ENCODE peak calls at places on chromosomes 4 and X, in nine cellular contexts. One of them, this sample, is unnamed.

GRCh38 chr4:121072080-121072835 is at the start of gene NDNF:
- DNase-seq in AG09319: no peak
- DNase-seq in osteoblast: peak
- DNase-seq in T-helper 1 cell: peak
- DNase-seq in body of pancreas: peak
- DNase-seq in neural crest cell: peak
- DNase-seq in psoas muscle: peak
- DNase-seq in fibroblast of villous mesenchyme: peak
- DNase-seq in HEK293T: peak
- DNase-seq in this sample: no peak

GRCh38 chrX:113551919-113552318 is 711.3 kb upstream of the AMOT start:
- DNase-seq in AG09319: no peak
- DNase-seq in osteoblast: no peak
- DNase-seq in T-helper 1 cell: no peak
- DNase-seq in body of pancreas: no peak
- DNase-seq in neural crest cell: no peak
- DNase-seq in psoas muscle: no peak
- DNase-seq in fibroblast of villous mesenchyme: no peak
- DNase-seq in HEK293T: no peak
- DNase-seq in this sample: no peak

GRCh38 chr4:56218230-56218895 is 168.9 kb downstream of the AASDH start:
- DNase-seq in AG09319: no peak
- DNase-seq in osteoblast: no peak
- DNase-seq in T-helper 1 cell: no peak
- DNase-seq in body of pancreas: no peak
- DNase-seq in neural crest cell: no peak
- DNase-seq in psoas muscle: no peak
- DNase-seq in fibroblast of villous mesenchyme: no peak
- DNase-seq in HEK293T: no peak
- DNase-seq in this sample: no peak

GRCh38 chr4:41644288-41644914 is 104.1 kb downstream of the PHOX2B start:
- DNase-seq in AG09319: no peak
- DNase-seq in osteoblast: peak
- DNase-seq in T-helper 1 cell: no peak
- DNase-seq in body of pancreas: peak
- DNase-seq in neural crest cell: peak
- DNase-seq in psoas muscle: peak
- DNase-seq in fibroblast of villous mesenchyme: peak
- DNase-seq in HEK293T: no peak
- DNase-seq in this sample: no peak

GRCh38 chr4:111937368-111937767 is 207.9 kb upstream of the FAM241A start:
- DNase-seq in AG09319: peak
- DNase-seq in osteoblast: no peak
- DNase-seq in T-helper 1 cell: no peak
- DNase-seq in body of pancreas: no peak
- DNase-seq in neural crest cell: no peak
- DNase-seq in psoas muscle: no peak
- DNase-seq in fibroblast of villous mesenchyme: peak
- DNase-seq in HEK293T: peak
- DNase-seq in this sample: peak

GRCh38 chrX:130184857-130185256 is 13.1 kb downstream of the RAB33A start:
- DNase-seq in AG09319: no peak
- DNase-seq in osteoblast: no peak
- DNase-seq in T-helper 1 cell: no peak
- DNase-seq in body of pancreas: no peak
- DNase-seq in neural crest cell: no peak
- DNase-seq in psoas muscle: no peak
- DNase-seq in fibroblast of villous mesenchyme: no peak
- DNase-seq in HEK293T: no peak
- DNase-seq in this sample: no peak

GRCh38 chr4:15809058-15809457 is 30.9 kb downstream of the CD38 start:
- DNase-seq in AG09319: no peak
- DNase-seq in osteoblast: no peak
- DNase-seq in T-helper 1 cell: no peak
- DNase-seq in body of pancreas: no peak
- DNase-seq in neural crest cell: no peak
- DNase-seq in psoas muscle: no peak
- DNase-seq in fibroblast of villous mesenchyme: no peak
- DNase-seq in HEK293T: no peak
- DNase-seq in this sample: no peak

GRCh38 chrX:12065251-12065650 is 73.0 kb upstream of the FRMPD4 start:
- DNase-seq in AG09319: no peak
- DNase-seq in osteoblast: no peak
- DNase-seq in T-helper 1 cell: no peak
- DNase-seq in body of pancreas: no peak
- DNase-seq in neural crest cell: no peak
- DNase-seq in psoas muscle: no peak
- DNase-seq in fibroblast of villous mesenchyme: peak
- DNase-seq in HEK293T: peak
- DNase-seq in this sample: no peak

GRCh38 chr4:127256500-127256899 is 376.3 kb upstream of the INTU start:
- DNase-seq in AG09319: no peak
- DNase-seq in osteoblast: no peak
- DNase-seq in T-helper 1 cell: no peak
- DNase-seq in body of pancreas: no peak
- DNase-seq in neural crest cell: no peak
- DNase-seq in psoas muscle: no peak
- DNase-seq in fibroblast of villous mesenchyme: no peak
- DNase-seq in HEK293T: no peak
- DNase-seq in this sample: no peak

GRCh38 chr4:80393246-80393969 is 57.9 kb downstream of the CFAP299 start:
- DNase-seq in AG09319: no peak
- DNase-seq in osteoblast: no peak
- DNase-seq in T-helper 1 cell: no peak
- DNase-seq in body of pancreas: no peak
- DNase-seq in neural crest cell: no peak
- DNase-seq in psoas muscle: no peak
- DNase-seq in fibroblast of villous mesenchyme: peak
- DNase-seq in HEK293T: no peak
- DNase-seq in this sample: peak

GRCh38 chr4:133151301-133151680 is 2.2 kb downstream of the PCDH10 start:
- DNase-seq in AG09319: no peak
- DNase-seq in osteoblast: peak
- DNase-seq in T-helper 1 cell: no peak
- DNase-seq in body of pancreas: no peak
- DNase-seq in neural crest cell: no peak
- DNase-seq in psoas muscle: peak
- DNase-seq in fibroblast of villous mesenchyme: no peak
- DNase-seq in HEK293T: peak
- DNase-seq in this sample: no peak

GRCh38 chr4:177128306-177128705 is 181.4 kb upstream of the NEIL3 start:
- DNase-seq in AG09319: no peak
- DNase-seq in osteoblast: no peak
- DNase-seq in T-helper 1 cell: no peak
- DNase-seq in body of pancreas: no peak
- DNase-seq in neural crest cell: no peak
- DNase-seq in psoas muscle: no peak
- DNase-seq in fibroblast of villous mesenchyme: peak
- DNase-seq in HEK293T: no peak
- DNase-seq in this sample: no peak

GRCh38 chr4:48347282-48347921 is 6.1 kb downstream of the SLAIN2 start:
- DNase-seq in AG09319: no peak
- DNase-seq in osteoblast: no peak
- DNase-seq in T-helper 1 cell: no peak
- DNase-seq in body of pancreas: no peak
- DNase-seq in neural crest cell: no peak
- DNase-seq in psoas muscle: no peak
- DNase-seq in fibroblast of villous mesenchyme: no peak
- DNase-seq in HEK293T: no peak
- DNase-seq in this sample: no peak

GRCh38 chr4:181364504-181364903 is 878.7 kb upstream of the TENM3 start:
- DNase-seq in AG09319: no peak
- DNase-seq in osteoblast: no peak
- DNase-seq in T-helper 1 cell: no peak
- DNase-seq in body of pancreas: no peak
- DNase-seq in neural crest cell: no peak
- DNase-seq in psoas muscle: no peak
- DNase-seq in fibroblast of villous mesenchyme: no peak
- DNase-seq in HEK293T: no peak
- DNase-seq in this sample: peak

GRCh38 chr4:185833055-185833598 is 21.1 kb upstream of the SORBS2 start:
- DNase-seq in AG09319: no peak
- DNase-seq in osteoblast: peak
- DNase-seq in T-helper 1 cell: no peak
- DNase-seq in body of pancreas: peak
- DNase-seq in neural crest cell: no peak
- DNase-seq in psoas muscle: no peak
- DNase-seq in fibroblast of villous mesenchyme: no peak
- DNase-seq in HEK293T: no peak
- DNase-seq in this sample: no peak

GRCh38 chr4:22850630-22851029 is 157.9 kb downstream of the GBA3 start:
- DNase-seq in AG09319: no peak
- DNase-seq in osteoblast: no peak
- DNase-seq in T-helper 1 cell: no peak
- DNase-seq in body of pancreas: no peak
- DNase-seq in neural crest cell: no peak
- DNase-seq in psoas muscle: no peak
- DNase-seq in fibroblast of villous mesenchyme: no peak
- DNase-seq in HEK293T: no peak
- DNase-seq in this sample: no peak

GRCh38 chr4:91837608-91838029 is 466.1 kb upstream of the GRID2 start:
- DNase-seq in AG09319: no peak
- DNase-seq in osteoblast: no peak
- DNase-seq in T-helper 1 cell: no peak
- DNase-seq in body of pancreas: no peak
- DNase-seq in neural crest cell: no peak
- DNase-seq in psoas muscle: no peak
- DNase-seq in fibroblast of villous mesenchyme: peak
- DNase-seq in HEK293T: peak
- DNase-seq in this sample: no peak